ENCODE peak calls at places on chromosomes 11 and 22, in nine cellular contexts. W is posterior cingulate gyrus; R is T-helper 17 cell; T is stimulated activated CD4-positive, alpha-beta T cell treated with anti-CD3 and anti-CD28 coated beads, TNF-alpha, amount 100 ng/mL, for 24 hours; Q is stimulated activated naive CD4-positive, alpha-beta T cell; V is NCI-H1417; I is dorsolateral prefrontal cortex; G is NCI-H1694; J is substantia nigra. D is an unnamed sample.

GRCh38 chr11:107840120-107840479 is 18.5 kb downstream of the SLC35F2 start:
- DNase-seq in W (peak), R (no peak), T (no peak), Q (no peak), V (no peak), I (peak), G (no peak), J (peak), D (no peak)

GRCh38 chr11:59267196-59267595 is 54.5 kb upstream of the MPEG1 start:
- DNase-seq in W (no peak), R (no peak), T (no peak), Q (no peak), V (no peak), I (no peak), G (no peak), J (no peak), D (no peak)

GRCh38 chr11:107915229-107915628 is 13.0 kb upstream of the RAB39A start:
- DNase-seq in W (peak), R (no peak), T (no peak), Q (no peak), V (no peak), I (no peak), G (no peak), J (no peak), D (no peak)

GRCh38 chr11:119222308-119222707 is 16.2 kb downstream of the CBL start:
- DNase-seq in W (no peak), R (no peak), T (no peak), Q (no peak), V (peak), I (no peak), G (no peak), J (peak), D (no peak)

GRCh38 chr11:65911682-65912568 is 6.9 kb downstream of the C11orf68 start:
- DNase-seq in W (peak), R (no peak), T (no peak), Q (no peak), V (peak), I (no peak), G (peak), J (no peak), D (no peak)

GRCh38 chr22:23893446-23893956 is 682 bp upstream of the MIF start:
- DNase-seq in W (no peak), R (no peak), T (no peak), Q (no peak), V (no peak), I (no peak), G (no peak), J (no peak), D (no peak)

GRCh38 chr11:36774603-36775002 is 176.6 kb upstream of the RAG2 start:
- DNase-seq in W (no peak), R (no peak), T (no peak), Q (no peak), V (no peak), I (no peak), G (no peak), J (no peak), D (no peak)

GRCh38 chr11:9219572-9219971 is 45.6 kb downstream of the DENND5A start:
- DNase-seq in W (no peak), R (no peak), T (no peak), Q (no peak), V (no peak), I (no peak), G (no peak), J (no peak), D (no peak)

GRCh38 chr22:43824724-43825485 is 12.8 kb upstream of the EFCAB6 start:
- DNase-seq in W (peak), R (no peak), T (no peak), Q (no peak), V (no peak), I (no peak), G (no peak), J (no peak), D (no peak)

GRCh38 chr22:21443735-21444421 is 23.3 kb upstream of the TMEM191C start:
- DNase-seq in W (peak), R (no peak), T (no peak), Q (no peak), V (no peak), I (peak), G (no peak), J (no peak), D (peak)

GRCh38 chr22:32897400-32897799 is 95.9 kb downstream of the TIMP3 start:
- DNase-seq in W (no peak), R (no peak), T (no peak), Q (no peak), V (no peak), I (no peak), G (no peak), J (no peak), D (no peak)

GRCh38 chr22:44305888-44306287 is 6.9 kb downstream of the SHISAL1 start:
- DNase-seq in W (no peak), R (no peak), T (no peak), Q (no peak), V (no peak), I (no peak), G (no peak), J (no peak), D (no peak)

D was measured in activated T-cell treated with anti-CD3 and anti-CD28 coated beads, Interleukin-2, amount 50 U/mL, for 24 hours.